ENCODE peak calls at places on chromosomes 5 and 9, in seven cellular contexts. I is heart right ventricle; Z is CD8-positive, alpha-beta T cell; F is neural progenitor cell; M is left ventricle myocardium inferior; Y is spleen; Q is breast epithelium. H is an unnamed sample. For H3K9me3 and H3K4me1, the result is how much of the 10 kb centered on the place peaks cover.

GRCh38 chr9:101566904-101567724 is 27.7 kb downstream of the PPP3R2 start:
- DNase-seq in I (no peak), Z (peak), F (peak), M (no peak), Y (no peak), Q (no peak), H (no peak)

GRCh38 chr9:5364294-5364990 is 24.8 kb upstream of the RLN1 start:
- DNase-seq in I (no peak), Z (no peak), F (no peak), M (no peak), Y (no peak), Q (no peak), H (no peak)

GRCh38 chr9:14692918-14693861 is at the start of gene ZDHHC21:
- DNase-seq in I (peak), Z (peak), F (peak), M (peak), Y (peak), Q (peak), H (peak)

GRCh38 chr5:54455413-54456157 is at the start of gene HSPB3:
- DNase-seq in I (peak), Z (no peak), F (no peak), M (peak), Y (no peak), Q (no peak), H (no peak)

GRCh38 chr5:103941554-103941953 is 379.0 kb upstream of the NUDT12 start:
- DNase-seq in I (no peak), Z (no peak), F (no peak), M (no peak), Y (no peak), Q (no peak), H (no peak)

GRCh38 chr9:38083858-38084555 is 15.0 kb upstream of the SHB start:
- DNase-seq in I (no peak), Z (no peak), F (no peak), M (no peak), Y (peak), Q (no peak), H (no peak)

GRCh38 chr9:70073193-70073592 is 29.5 kb downstream of the MAMDC2 start:
- DNase-seq in I (no peak), Z (no peak), F (no peak), M (no peak), Y (no peak), Q (no peak), H (no peak)

GRCh38 chr9:124849801-124850200 is 3.5 kb upstream of the WDR38 start:
- DNase-seq in I (peak), Z (no peak), F (no peak), M (no peak), Y (no peak), Q (no peak), H (no peak)

GRCh38 chr9:125284855-125285254 is 23.2 kb downstream of the GAPVD1 start:
- DNase-seq in I (peak), Z (no peak), F (no peak), M (no peak), Y (no peak), Q (no peak), H (no peak)

GRCh38 chr5:72584466-72584865 is 77.3 kb upstream of the ZNF366 start:
- DNase-seq in I (no peak), Z (no peak), F (no peak), M (no peak), Y (no peak), Q (no peak), H (no peak)

GRCh38 chr5:135323227-135323626 is 75.8 kb downstream of the MACROH2A1 start:
- DNase-seq in I (no peak), Z (no peak), F (no peak), M (no peak), Y (peak), Q (no peak), H (no peak)

GRCh38 chr5:174549254-174549653 is 175.1 kb upstream of the MSX2 start:
- DNase-seq in I (no peak), Z (no peak), F (no peak), M (no peak), Y (no peak), Q (no peak), H (no peak)

GRCh38 chr9:83047839-83048775 is 14.8 kb downstream of the RASEF start:
- DNase-seq in I (peak), Z (no peak), F (no peak), M (peak), Y (no peak), Q (peak), H (no peak)

GRCh38 chr9:91179237-91180138 is 182.2 kb downstream of the AUH start:
- DNase-seq in I (no peak), Z (no peak), F (no peak), M (no peak), Y (no peak), Q (no peak), H (peak)

GRCh38 chr9:79701651-79702050 is 129.9 kb downstream of the TLE4 start:
- DNase-seq in I (no peak), Z (no peak), F (no peak), M (peak), Y (no peak), Q (no peak), H (no peak)

GRCh38 chr5:156956321-156956720 is 6.7 kb downstream of the TIMD4 start:
- DNase-seq in I (no peak), Z (no peak), F (no peak), M (no peak), Y (no peak), Q (no peak), H (no peak)

GRCh38 chr9:17342696-17343095 is 207.9 kb downstream of the CNTLN start:
- DNase-seq in I (no peak), Z (no peak), F (peak), M (no peak), Y (no peak), Q (no peak), H (no peak)

GRCh38 chr9:79610019-79610760 is 38.4 kb downstream of the TLE4 start:
- DNase-seq in I (no peak), Z (no peak), F (peak), M (no peak), Y (no peak), Q (no peak), H (no peak)

GRCh38 chr5:150656191-150657132 is 4.6 kb upstream of the MYOZ3 start:
- DNase-seq in I (peak), Z (peak), F (peak), M (peak), Y (peak), Q (no peak), H (peak)

GRCh38 chr5:5826911-5827310 is 404.4 kb downstream of the ICE1 start:
- DNase-seq in I (no peak), Z (no peak), F (no peak), M (no peak), Y (no peak), Q (no peak), H (no peak)

GRCh38 chr9:122382901-122383850 is 12.4 kb downstream of the PTGS1 start:
- DNase-seq in I (no peak), Z (no peak), F (no peak), M (no peak), Y (no peak), Q (no peak), H (no peak)

GRCh38 chr9:78368236-78368635 is 71.3 kb downstream of the PSAT1 start:
- DNase-seq in I (no peak), Z (no peak), F (no peak), M (no peak), Y (no peak), Q (no peak), H (no peak)

GRCh38 chr9:113505963-113506624 is 42.6 kb downstream of the RGS3 start:
- DNase-seq in I (no peak), Z (no peak), F (peak), M (no peak), Y (peak), Q (no peak), H (peak)

GRCh38 chr9:2158111-2158610 is 143.0 kb downstream of the SMARCA2 start:
- DNase-seq in I (peak), Z (peak), F (peak), M (peak), Y (peak), Q (peak), H (peak)

GRCh38 chr5:169695919-169696490 is 58.9 kb downstream of the DOCK2 start:
- DNase-seq in I (no peak), Z (no peak), F (no peak), M (no peak), Y (no peak), Q (no peak), H (no peak)

GRCh38 chr5:103744159-103744558 is 181.6 kb upstream of the NUDT12 start:
- DNase-seq in I (no peak), Z (no peak), F (no peak), M (no peak), Y (no peak), Q (no peak), H (no peak)

GRCh38 chr5:116576043-116576713 is 1.6 kb upstream of the SEMA6A start:
- DNase-seq in I (peak), Z (no peak), F (peak), M (peak), Y (peak), Q (peak), H (peak)

GRCh38 chr9:76904661-76905457 is 1.1 kb downstream of the PRUNE2 start:
- DNase-seq in I (no peak), Z (no peak), F (no peak), M (no peak), Y (no peak), Q (no peak), H (no peak)

GRCh38 chr5:141393267-141393666 is 834 bp downstream of the PCDHGA8 start:
- DNase-seq in I (no peak), Z (no peak), F (no peak), M (no peak), Y (no peak), Q (no peak), H (no peak)

GRCh38 chr5:141392429-141393198 is at the start of gene PCDHGA8:
- DNase-seq in I (no peak), Z (no peak), F (no peak), M (no peak), Y (no peak), Q (no peak), H (no peak)

GRCh38 chr5:141389153-141390042 is 1.9 kb downstream of the PCDHGB4 start:
- DNase-seq in I (no peak), Z (no peak), F (no peak), M (no peak), Y (no peak), Q (no peak), H (no peak)

GRCh38 chr5:141384471-141385267 is 2.1 kb downstream of the PCDHGA7 start:
- DNase-seq in I (no peak), Z (no peak), F (no peak), M (no peak), Y (no peak), Q (no peak), H (no peak)

DNA sequence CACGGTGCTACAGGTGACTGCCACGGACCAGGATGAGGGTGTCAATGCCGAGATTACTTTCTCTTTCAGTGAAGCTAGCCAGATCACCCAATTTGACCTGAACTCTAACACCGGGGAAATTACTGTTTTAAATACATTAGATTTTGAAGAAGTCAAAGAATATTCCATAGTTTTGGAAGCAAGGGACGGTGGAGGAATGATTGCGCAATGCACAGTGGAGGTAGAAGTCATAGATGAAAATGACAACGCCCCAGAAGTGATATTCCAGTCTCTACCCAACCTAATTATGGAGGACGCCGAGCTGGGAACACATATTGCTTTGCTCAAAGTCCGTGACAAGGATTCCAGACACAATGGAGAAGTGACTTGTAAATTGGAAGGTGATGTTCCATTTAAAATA is 1.2 kb downstream of the PCDHGB4 start:
- DNase-seq in I (no peak), Z (no peak), F (no peak), M (no peak), Y (no peak), Q (no peak), H (no peak)
- H3K9me3 ChIP-seq in I (under half), Z (under half), F (under half), M (half or more), Y (under half), Q (half or more), H (half or more)

GRCh38 chr9:127634698-127635097 is 22.6 kb downstream of the STXBP1 start:
- DNase-seq in I (no peak), Z (no peak), F (no peak), M (no peak), Y (no peak), Q (no peak), H (no peak)
- TF ChIP-seq CTCF in I (no peak), Z (no peak), F (no peak), M (no peak), Y (no peak), Q (no peak), H (no peak)

DNA sequence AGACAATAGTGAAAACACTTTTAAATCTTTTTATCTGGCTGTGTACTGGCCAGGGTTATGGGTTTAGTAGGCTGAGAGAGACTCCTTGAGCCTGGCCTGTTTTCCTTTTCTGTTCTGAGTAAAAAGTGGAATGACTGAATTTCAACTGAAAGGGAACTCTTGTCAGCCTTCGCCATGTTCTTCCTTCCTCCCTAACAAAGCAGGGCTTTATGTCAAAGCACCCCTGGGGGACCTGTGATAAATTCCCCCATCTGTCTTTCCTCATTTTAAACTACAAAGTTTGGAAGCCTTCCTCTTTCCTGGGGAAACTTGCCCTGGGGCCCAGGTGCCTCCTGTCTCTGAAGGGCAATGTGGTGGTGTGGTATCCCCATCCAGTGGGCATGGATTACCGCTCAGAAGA is 29.7 kb downstream of the LARP1 start:
- DNase-seq in I (no peak), Z (no peak), F (no peak), M (no peak), Y (no peak), Q (no peak), H (no peak)
- H3K4me1 ChIP-seq in I (half or more), Z (half or more), F (under half), M (half or more), Y (half or more), Q (under half), H (half or more)

GRCh38 chr5:123289210-123289609 is 134.0 kb downstream of the CEP120 start:
- DNase-seq in I (no peak), Z (no peak), F (no peak), M (no peak), Y (no peak), Q (no peak), H (no peak)

GRCh38 chr5:123285122-123286011 is 137.8 kb downstream of the CEP120 start:
- DNase-seq in I (no peak), Z (no peak), F (peak), M (no peak), Y (no peak), Q (no peak), H (peak)

GRCh38 chr5:123283537-123283936 is 139.7 kb downstream of the CEP120 start:
- DNase-seq in I (no peak), Z (no peak), F (no peak), M (no peak), Y (no peak), Q (no peak), H (no peak)

GRCh38 chr5:123283031-123283430 is 140.2 kb downstream of the CEP120 start:
- DNase-seq in I (no peak), Z (no peak), F (peak), M (no peak), Y (no peak), Q (no peak), H (no peak)

DNA sequence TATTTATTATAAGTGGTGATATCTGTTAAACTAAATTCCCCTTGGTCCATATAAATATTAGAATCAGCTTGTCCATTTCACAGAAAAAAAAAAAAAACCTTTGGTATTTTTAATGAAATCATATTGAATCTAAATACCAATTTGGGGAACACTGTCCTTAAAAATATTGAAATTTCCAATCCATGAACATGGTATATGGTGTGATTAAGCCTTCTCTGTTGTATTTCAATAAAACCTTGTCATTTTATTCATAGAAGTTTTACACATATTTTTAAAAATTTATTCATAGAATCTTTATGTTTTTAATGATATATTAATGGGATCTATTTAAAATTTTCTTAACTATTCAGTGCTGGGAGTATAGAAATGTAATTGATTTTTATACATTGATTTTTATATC is 135.3 kb downstream of the CEP120 start:
- DNase-seq in I (no peak), Z (no peak), F (no peak), M (no peak), Y (no peak), Q (no peak), H (no peak)
- H3K9me3 ChIP-seq in I (under half), Z (under half), F (under half), M (under half), Y (under half), Q (under half), H (under half)

GRCh38 chr5:172902497-172903472 is 56.4 kb upstream of the RPL26L1 start:
- DNase-seq in I (peak), Z (no peak), F (peak), M (peak), Y (no peak), Q (peak), H (peak)
- TF ChIP-seq CTCF in I (peak), Z (no peak), F (peak), M (peak), Y (peak), Q (no peak), H (peak)

GRCh38 chr5:80248378-80248777 is 7.5 kb downstream of the SERINC5 start:
- DNase-seq in I (no peak), Z (no peak), F (no peak), M (no peak), Y (no peak), Q (no peak), H (no peak)
- H3K4me1 ChIP-seq in I (under half), Z (half or more), F (half or more), M (half or more), Y (half or more), Q (under half), H (under half)

DNA sequence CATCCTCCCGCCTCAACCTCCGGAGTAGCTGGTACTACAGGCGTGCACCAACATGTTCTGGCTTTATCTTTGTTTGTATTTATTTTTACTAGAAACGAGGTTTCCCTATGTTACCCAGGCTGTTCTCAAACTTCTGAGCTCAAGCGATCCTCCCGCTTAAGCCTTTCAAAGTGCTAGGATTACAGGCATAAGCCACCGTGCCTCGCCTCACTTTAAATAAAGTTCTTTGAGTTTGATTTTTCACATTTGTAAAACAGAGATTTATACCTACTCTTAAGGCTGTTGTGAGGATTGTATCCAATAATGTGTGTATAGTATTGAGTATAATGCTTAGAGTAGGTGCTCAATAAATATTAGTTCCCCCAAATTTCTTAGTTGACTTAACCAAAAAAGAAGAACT is 75.7 kb downstream of the MEF2C start:
- DNase-seq in I (no peak), Z (no peak), F (no peak), M (no peak), Y (no peak), Q (no peak), H (no peak)
- H3K9me3 ChIP-seq in I (under half), Z (under half), F (under half), M (under half), Y (under half), Q (under half), H (under half)

GRCh38 chr5:180318456-180319089 is 26.7 kb upstream of the MAPK9 start:
- DNase-seq in I (no peak), Z (no peak), F (no peak), M (no peak), Y (no peak), Q (no peak), H (no peak)
- TF ChIP-seq CTCF in I (no peak), Z (no peak), F (no peak), M (no peak), Y (no peak), Q (no peak), H (no peak)